ENCODE peak calls at places on chromosomes 12 and 14, in four cellular contexts. D is PC-3, R is Peyer's patch, K is lung. P is an unnamed sample. For H3K36me3, the result is how much of the 10 kb centered on the place peaks cover.

GRCh38 chr12:92444763-92445162 is 258.0 kb upstream of the PLEKHG7 start:
- DNase-seq in D (no peak), R (peak), K (no peak), P (no peak)

GRCh38 chr14:89330236-89331002 is 86.6 kb downstream of the FOXN3 start:
- DNase-seq in K (peak), R (no peak), D (no peak), P (no peak)

GRCh38 chr14:92408186-92408585 is 85.2 kb downstream of the SLC24A4 start:
- DNase-seq in K (no peak), R (no peak), D (peak), P (no peak)

GRCh38 chr14:49550284-49551184 is 35.6 kb downstream of the RPS29 start:
- DNase-seq in K (no peak), R (no peak), D (peak), P (no peak)

GRCh38 chr14:69615471-69616407 is 4.3 kb downstream of the SUSD6 start:
- DNase-seq in D (no peak), K (peak), R (peak), P (peak)

GRCh38 chr14:103699901-103700752 is 15.1 kb downstream of the XRCC3 start:
- DNase-seq in D (no peak), K (no peak), R (no peak), P (peak)

GRCh38 chr12:43776498-43776897 is 17.7 kb downstream of the IRAK4 start:
- DNase-seq in D (peak), K (no peak), R (no peak), P (no peak)

GRCh38 chr12:1803736-1804135 is 16.6 kb upstream of the LRTM2 start:
- DNase-seq in D (no peak), K (no peak), R (no peak), P (peak)

GRCh38 chr12:7667025-7667575 is 1.4 kb upstream of the APOBEC1 start:
- DNase-seq in D (peak), R (no peak), K (no peak), P (no peak)

GRCh38 chr14:70792939-70793338 is 16.4 kb downstream of the MAP3K9 start:
- DNase-seq in K (no peak), R (no peak), D (no peak), P (no peak)

GRCh38 chr14:61107148-61107641 is 126.2 kb downstream of the SLC38A6 start:
- DNase-seq in R (no peak), D (no peak), K (peak), P (no peak)

GRCh38 chr14:93115069-93115919 is 431 bp downstream of the ITPK1 start:
- DNase-seq in K (peak), D (peak), R (peak), P (peak)

GRCh38 chr12:110020956-110021355 is 21.7 kb downstream of the ANKRD13A start:
- DNase-seq in D (no peak), K (no peak), R (no peak), P (no peak)

GRCh38 chr14:70234066-70234950 is 45.6 kb upstream of the SLC8A3 start:
- DNase-seq in K (no peak), D (no peak), R (no peak), P (no peak)

GRCh38 chr12:41739066-41739465 is 405.6 kb downstream of the GXYLT1 start:
- DNase-seq in D (peak), K (no peak), R (no peak), P (no peak)

GRCh38 chr12:103912069-103912468 is 18.1 kb upstream of the HSP90B1 start:
- DNase-seq in K (no peak), D (no peak), R (no peak), P (no peak)

GRCh38 chr14:74980398-74980745 is 22.3 kb upstream of the EIF2B2 start:
- DNase-seq in K (no peak), R (no peak), D (no peak), P (no peak)

GRCh38 chr14:78227466-78228077 is 57.4 kb downstream of the NRXN3 start:
- DNase-seq in K (no peak), D (no peak), R (no peak), P (no peak)

GRCh38 chr12:25058012-25058411 is 109.1 kb upstream of the BCAT1 start:
- DNase-seq in D (no peak), R (no peak), K (no peak), P (no peak)

GRCh38 chr12:107356266-107356936 is 263.1 kb upstream of the CRY1 start:
- DNase-seq in R (no peak), D (peak), K (no peak), P (no peak)

GRCh38 chr14:56119221-56119967 is 1.2 kb downstream of the PELI2 start:
- DNase-seq in D (no peak), K (peak), R (peak), P (peak)

GRCh38 chr12:47942327-47943230 is 20.8 kb upstream of the TMEM106C start:
- DNase-seq in K (no peak), R (no peak), D (no peak), P (peak)

GRCh38 chr12:113683566-113683965 is 211.9 kb upstream of the LHX5 start:
- DNase-seq in R (no peak), K (no peak), D (no peak), P (no peak)

GRCh38 chr12:13041224-13041623 is 3.0 kb upstream of the FAM234B start:
- DNase-seq in K (no peak), R (no peak), D (no peak), P (no peak)

GRCh38 chr14:50790568-50790967 is 40.4 kb downstream of the NIN start:
- DNase-seq in K (no peak), D (no peak), R (no peak), P (no peak)

GRCh38 chr12:27807063-27807703 is 27.1 kb upstream of the MANSC4 start:
- DNase-seq in K (no peak), D (no peak), R (no peak), P (no peak)

GRCh38 chr12:50488801-50489200 is 16.0 kb upstream of the DIP2B start:
- DNase-seq in R (no peak), D (no peak), K (no peak), P (no peak)

GRCh38 chr14:91305650-91306431 is 61.3 kb upstream of the GPR68 start:
- DNase-seq in D (no peak), K (no peak), R (no peak), P (peak)

GRCh38 chr14:100281286-100282082 is 24.8 kb downstream of the SLC25A29 start:
- DNase-seq in R (no peak), K (peak), D (no peak), P (no peak)

GRCh38 chr12:104505095-104505819 is 48.5 kb downstream of the CHST11 start:
- DNase-seq in R (no peak), D (no peak), K (no peak), P (no peak)

GRCh38 chr12:62862259-62862881 is 72.6 kb downstream of the PPM1H start:
- DNase-seq in K (no peak), R (no peak), D (peak), P (no peak)

GRCh38 chr12:3116106-3116898 is 39.1 kb downstream of the TSPAN9 start:
- DNase-seq in D (no peak), K (no peak), R (no peak), P (no peak)

GRCh38 chr14:92783813-92784431 is 10.2 kb upstream of the GOLGA5 start:
- DNase-seq in D (peak), K (no peak), R (no peak), P (no peak)

GRCh38 chr14:75426332-75427125 is 1.3 kb upstream of the JDP2 start:
- DNase-seq in R (peak), K (no peak), D (no peak), P (no peak)

GRCh38 chr14:55789442-55789841 is 209.4 kb downstream of the KTN1 start:
- DNase-seq in D (peak), K (no peak), R (no peak), P (no peak)

GRCh38 chr12:103247531-103247930 is 248.2 kb downstream of the C12orf42 start:
- DNase-seq in D (no peak), K (no peak), R (no peak), P (no peak)

GRCh38 chr14:77542349-77543239 is 44.0 kb upstream of the ISM2 start:
- DNase-seq in K (no peak), R (no peak), D (no peak), P (no peak)

GRCh38 chr12:90543841-90544240 is 411.1 kb downstream of the CCER1 start:
- DNase-seq in K (no peak), R (no peak), D (peak), P (no peak)

GRCh38 chr14:80105488-80105994 is 105.8 kb downstream of the DIO2 start:
- DNase-seq in D (no peak), K (no peak), R (no peak), P (no peak)

DNA sequence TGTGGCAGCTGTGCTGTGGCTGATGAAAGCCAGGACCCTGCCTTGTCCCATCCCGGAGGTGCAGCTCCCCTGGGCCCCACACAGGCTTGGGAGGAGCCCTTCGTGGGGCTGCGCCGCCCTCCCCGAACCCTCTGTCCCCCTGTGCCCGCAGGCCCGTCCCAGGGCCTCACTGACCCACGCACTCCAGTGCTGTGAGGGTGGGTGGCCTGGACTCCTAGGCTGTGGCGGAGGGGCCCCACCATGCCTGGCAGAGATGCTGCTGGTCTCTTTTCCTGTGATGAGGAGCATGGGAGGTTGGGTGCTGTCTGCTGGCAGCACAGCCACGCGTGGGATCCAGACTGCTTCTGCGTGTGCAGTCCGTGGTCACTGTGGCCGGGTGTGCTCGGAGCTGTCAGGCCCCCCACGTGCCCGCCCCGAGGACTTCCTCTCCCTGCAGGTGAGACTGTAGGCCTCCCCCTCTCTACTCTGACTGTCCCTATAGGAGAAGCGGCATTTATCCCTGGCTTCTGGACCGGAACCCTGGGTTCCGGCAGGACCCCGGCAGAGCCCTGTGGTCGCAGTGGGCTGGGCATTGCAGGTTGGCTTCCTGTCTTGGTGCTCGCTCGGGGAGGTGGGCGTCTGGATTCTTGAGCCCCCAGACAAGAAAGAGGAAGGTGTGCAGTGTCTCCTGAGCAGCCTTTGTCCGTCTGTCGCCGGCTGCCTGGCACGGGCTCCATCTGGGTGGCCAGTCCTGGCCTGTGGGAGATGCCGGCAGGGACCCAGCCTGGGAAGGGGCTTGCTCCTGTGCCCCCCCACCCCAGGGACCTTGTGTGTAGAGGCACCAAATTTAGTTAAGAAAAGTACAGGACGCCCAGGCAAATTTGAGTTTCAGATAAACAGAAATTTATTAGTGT is 2.3 kb downstream of the MTA1 start:
- DNase-seq in D (no peak), R (no peak), K (no peak), P (no peak)
- H3K36me3 ChIP-seq in D (under half), R (under half), K (under half), P (under half)

DNA sequence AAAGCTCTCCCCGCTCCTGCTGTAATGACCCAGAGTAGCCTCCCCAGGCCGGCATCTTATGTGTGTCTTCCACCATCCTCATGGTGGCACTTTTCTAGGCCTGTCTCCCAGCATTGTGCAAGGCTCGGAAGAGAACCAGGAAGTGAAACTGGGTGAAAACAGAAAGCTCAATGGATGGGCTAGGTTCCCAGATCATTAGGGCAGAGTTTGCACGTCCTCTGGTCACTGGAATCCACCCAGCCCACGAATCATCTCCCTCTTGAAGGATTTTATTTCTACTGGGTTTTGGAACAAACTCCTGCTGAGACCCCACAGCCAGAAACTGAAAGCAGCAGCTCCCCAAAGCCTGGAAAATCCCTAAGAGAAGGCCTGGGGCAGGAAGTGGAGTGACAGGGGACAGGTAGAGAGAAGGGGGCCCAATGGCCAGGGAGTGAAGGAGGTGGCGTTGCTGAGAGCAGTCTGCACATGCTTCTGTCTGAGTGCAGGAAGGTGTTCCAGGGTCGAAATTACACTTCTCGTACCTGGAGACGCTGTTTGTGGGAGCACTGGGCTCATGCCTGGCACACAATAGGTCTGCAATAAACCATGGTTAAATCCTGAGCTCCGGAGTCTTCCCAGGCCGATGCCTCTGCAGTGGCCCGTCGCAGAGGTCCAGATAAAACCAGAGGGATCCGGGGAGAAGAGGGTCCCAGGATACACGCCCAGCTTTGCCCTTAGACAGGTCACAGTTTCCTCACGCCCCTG is 15.6 kb downstream of the ACVRL1 start:
- DNase-seq in D (peak), R (peak), K (peak), P (no peak)
- H3K36me3 ChIP-seq in D (under half), R (under half), K (under half), P (under half)

GRCh38 chr14:83534995-83535394 is 1994.9 kb upstream of the FLRT2 start:
- DNase-seq in K (no peak), D (no peak), R (no peak), P (no peak)

GRCh38 chr14:83535396-83535906 is 1994.5 kb upstream of the FLRT2 start:
- DNase-seq in K (no peak), R (no peak), D (no peak), P (no peak)

GRCh38 chr14:83533734-83534133 is 1996.2 kb upstream of the FLRT2 start:
- DNase-seq in R (no peak), D (no peak), K (no peak), P (no peak)

GRCh38 chr14:83529531-83529930 is 1995.9 kb upstream of the SEL1L start:
- DNase-seq in D (no peak), R (no peak), K (no peak), P (no peak)
- H3K36me3 ChIP-seq in D (under half), R (under half), K (under half), P (under half)

DNA sequence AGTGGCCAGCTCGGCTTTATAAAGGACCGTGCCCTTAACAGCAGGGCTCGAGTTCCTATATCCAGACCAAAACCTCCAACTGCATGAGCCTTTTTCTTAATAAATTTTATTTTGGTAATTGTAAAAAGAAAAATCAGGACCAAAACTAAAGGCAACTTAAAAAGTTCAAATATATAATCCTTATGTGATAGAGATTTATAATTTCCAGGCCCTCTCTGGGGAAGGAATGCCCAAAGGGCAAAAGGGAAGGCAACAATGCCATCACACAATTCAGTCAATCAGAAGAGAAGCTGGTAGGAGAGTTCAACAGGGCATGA is 401 bp upstream of the IPO4 start:
- DNase-seq in R (no peak), K (no peak), D (no peak), P (no peak)
- H3K36me3 ChIP-seq in R (under half), K (under half), D (under half), P (under half)

GRCh38 chr14:81205639-81206038 is 15.1 kb downstream of the GTF2A1 start:
- DNase-seq in D (no peak), R (no peak), K (no peak), P (no peak)
- H3K36me3 ChIP-seq in D (under half), R (under half), K (under half), P (half or more)

DNA sequence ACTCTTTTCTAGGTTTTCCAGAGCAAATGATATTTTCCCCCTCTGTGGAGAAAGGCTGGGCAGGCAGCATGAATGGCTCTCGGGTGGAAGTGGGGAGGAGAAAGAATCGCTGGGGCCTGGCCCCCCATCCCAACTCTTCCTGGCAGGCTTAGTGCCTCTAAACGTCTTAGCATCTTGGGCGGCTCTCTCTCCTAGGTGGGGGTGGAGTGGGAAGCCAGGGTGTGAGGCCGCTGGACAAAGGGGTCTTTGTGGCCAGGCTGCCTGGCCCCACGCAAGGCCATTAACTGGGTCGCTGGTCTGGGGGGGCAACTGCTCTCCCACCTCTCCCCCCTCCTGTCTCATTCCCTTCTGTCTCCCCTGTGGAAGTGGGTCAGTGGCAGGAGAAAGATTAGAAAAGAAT is 4.7 kb downstream of the LRP1-AS start:
- DNase-seq in D (no peak), R (no peak), K (no peak), P (no peak)
- H3K36me3 ChIP-seq in D (under half), R (half or more), K (under half), P (under half)

P was measured in spleen.